ENCODE peak calls at places on chromosomes 1 and 21, in four cellular contexts. L is adrenal gland, V is K562, S is body of pancreas. P is an unnamed sample.

GRCh38 chr1:201374376-201374775 is 3.1 kb downstream of the TNNT2 start:
- DNase-seq in L (no peak), V (no peak), S (no peak), P (no peak)

GRCh38 chr1:203129501-203130231 is 2.1 kb downstream of the ADORA1 start:
- DNase-seq in L (peak), V (no peak), S (peak), P (no peak)

GRCh38 chr21:45584786-45585185 is 42.5 kb upstream of the SLC19A1 start:
- DNase-seq in L (peak), V (no peak), S (no peak), P (no peak)

GRCh38 chr1:39158330-39159086 is 46.0 kb upstream of the MACF1 start:
- DNase-seq in L (no peak), V (peak), S (peak), P (no peak)

GRCh38 chr1:239563680-239564079 is 177.3 kb downstream of the CHRM3 start:
- DNase-seq in L (no peak), V (no peak), S (no peak), P (no peak)

GRCh38 chr1:77316006-77316405 is 34.2 kb downstream of the AK5 start:
- DNase-seq in L (no peak), V (no peak), S (no peak), P (no peak)

GRCh38 chr1:146007048-146007784 is 10.8 kb upstream of the TXNIP start:
- DNase-seq in L (peak), V (peak), S (peak), P (peak)

GRCh38 chr1:181558416-181558815 is 75.1 kb downstream of the CACNA1E start:
- DNase-seq in L (no peak), V (no peak), S (no peak), P (no peak)

GRCh38 chr1:188425687-188426086 is 1596.9 kb downstream of the PLA2G4A start:
- DNase-seq in L (no peak), V (no peak), S (no peak), P (no peak)

GRCh38 chr1:202031796-202032195 is 21.4 kb downstream of the ELF3 start:
- DNase-seq in L (no peak), V (no peak), S (no peak), P (no peak)

GRCh38 chr1:173400387-173400995 is 76.6 kb upstream of the PRDX6 start:
- DNase-seq in L (no peak), V (no peak), S (no peak), P (no peak)

GRCh38 chr1:229822026-229822425 is 196.0 kb downstream of the URB2 start:
- DNase-seq in L (no peak), V (no peak), S (no peak), P (no peak)

GRCh38 chr1:56064705-56065104 is 514.7 kb downstream of the PLPP3 start:
- DNase-seq in L (no peak), V (no peak), S (no peak), P (no peak)

GRCh38 chr21:40516336-40516735 is 330.6 kb downstream of the DSCAM start:
- DNase-seq in L (peak), V (no peak), S (peak), P (no peak)

GRCh38 chr1:1122078-1122811 is 6.4 kb upstream of the C1orf159 start:
- DNase-seq in L (peak), V (peak), S (peak), P (peak)

GRCh38 chr1:168714012-168714411 is 15.0 kb downstream of the DPT start:
- DNase-seq in L (no peak), V (no peak), S (no peak), P (no peak)

DNA sequence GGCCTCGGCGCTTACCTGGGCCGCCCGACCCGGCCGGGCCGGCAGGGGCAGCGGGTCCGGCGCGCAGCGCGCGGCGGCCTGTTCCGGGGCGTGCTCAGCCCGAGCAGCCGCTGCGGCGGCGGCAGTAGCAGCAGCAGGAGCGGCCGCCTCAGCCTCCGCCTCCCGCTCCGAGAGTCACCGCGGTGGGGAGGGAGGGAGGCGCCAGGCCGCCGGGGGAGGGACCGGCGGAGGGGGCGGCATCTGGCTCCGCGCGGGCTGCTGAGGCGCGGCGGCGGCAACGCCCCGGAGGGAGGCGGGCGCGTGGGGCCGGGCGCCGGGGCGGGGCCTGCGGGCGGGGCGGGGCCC is at the start of gene CTNNBIP1:
- DNase-seq in L (no peak), V (no peak), S (no peak), P (no peak)
- TF ChIP-seq POLR2A in L (no peak), V (no peak), S (no peak), P (no peak)

DNA sequence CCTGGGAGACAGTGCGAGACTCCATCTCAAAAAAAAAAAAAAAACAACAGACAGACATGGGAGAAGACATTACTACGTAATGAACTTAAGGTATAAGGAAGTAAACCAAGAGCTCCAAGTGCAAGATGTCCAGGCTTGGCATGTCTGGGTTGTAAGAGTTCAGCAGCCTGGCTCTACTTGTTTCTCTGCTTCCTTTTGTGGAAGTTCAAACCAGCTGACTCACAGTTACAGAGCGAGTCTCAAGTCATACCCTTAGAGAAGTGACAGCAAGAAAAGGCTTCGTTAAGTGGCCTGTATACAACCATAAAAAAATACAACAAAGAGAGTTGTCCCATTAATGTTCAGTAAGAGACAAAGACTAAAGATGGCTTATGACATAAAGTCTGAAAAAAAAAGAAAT is 1.3 kb downstream of the RIT1 start:
- DNase-seq in L (no peak), V (no peak), S (peak), P (peak)
- TF ChIP-seq POLR2A in L (no peak), V (no peak), S (no peak), P (no peak)

GRCh38 chr21:43981871-43982210 is 30.3 kb upstream of the TRAPPC10 start:
- DNase-seq in L (no peak), V (no peak), S (no peak), P (no peak)

GRCh38 chr21:43984905-43985689 is 27.0 kb upstream of the TRAPPC10 start:
- DNase-seq in L (no peak), V (no peak), S (no peak), P (no peak)

GRCh38 chr21:43982489-43983078 is 29.5 kb upstream of the TRAPPC10 start:
- DNase-seq in L (no peak), V (no peak), S (no peak), P (no peak)

GRCh38 chr21:43983860-43984420 is 28.2 kb upstream of the TRAPPC10 start:
- DNase-seq in L (no peak), V (no peak), S (no peak), P (no peak)

GRCh38 chr21:43983390-43983789 is 28.7 kb upstream of the TRAPPC10 start:
- DNase-seq in L (no peak), V (no peak), S (no peak), P (no peak)
- TF ChIP-seq POLR2A in L (no peak), V (no peak), S (no peak), P (no peak)

GRCh38 chr1:162985816-162986215 is 83.3 kb upstream of the RGS4 start:
- DNase-seq in L (no peak), V (no peak), S (no peak), P (no peak)

GRCh38 chr1:162982364-162982763 is 86.8 kb upstream of the RGS4 start:
- DNase-seq in L (no peak), V (no peak), S (no peak), P (no peak)

GRCh38 chr1:162987866-162988265 is 81.3 kb upstream of the RGS4 start:
- DNase-seq in L (no peak), V (no peak), S (no peak), P (no peak)

GRCh38 chr1:162983671-162984425 is 85.3 kb upstream of the RGS4 start:
- DNase-seq in L (no peak), V (no peak), S (no peak), P (no peak)

GRCh38 chr1:162984699-162985098 is 84.5 kb upstream of the RGS4 start:
- DNase-seq in L (no peak), V (no peak), S (no peak), P (no peak)
- TF ChIP-seq POLR2A in L (no peak), V (no peak), S (no peak), P (no peak)

DNA sequence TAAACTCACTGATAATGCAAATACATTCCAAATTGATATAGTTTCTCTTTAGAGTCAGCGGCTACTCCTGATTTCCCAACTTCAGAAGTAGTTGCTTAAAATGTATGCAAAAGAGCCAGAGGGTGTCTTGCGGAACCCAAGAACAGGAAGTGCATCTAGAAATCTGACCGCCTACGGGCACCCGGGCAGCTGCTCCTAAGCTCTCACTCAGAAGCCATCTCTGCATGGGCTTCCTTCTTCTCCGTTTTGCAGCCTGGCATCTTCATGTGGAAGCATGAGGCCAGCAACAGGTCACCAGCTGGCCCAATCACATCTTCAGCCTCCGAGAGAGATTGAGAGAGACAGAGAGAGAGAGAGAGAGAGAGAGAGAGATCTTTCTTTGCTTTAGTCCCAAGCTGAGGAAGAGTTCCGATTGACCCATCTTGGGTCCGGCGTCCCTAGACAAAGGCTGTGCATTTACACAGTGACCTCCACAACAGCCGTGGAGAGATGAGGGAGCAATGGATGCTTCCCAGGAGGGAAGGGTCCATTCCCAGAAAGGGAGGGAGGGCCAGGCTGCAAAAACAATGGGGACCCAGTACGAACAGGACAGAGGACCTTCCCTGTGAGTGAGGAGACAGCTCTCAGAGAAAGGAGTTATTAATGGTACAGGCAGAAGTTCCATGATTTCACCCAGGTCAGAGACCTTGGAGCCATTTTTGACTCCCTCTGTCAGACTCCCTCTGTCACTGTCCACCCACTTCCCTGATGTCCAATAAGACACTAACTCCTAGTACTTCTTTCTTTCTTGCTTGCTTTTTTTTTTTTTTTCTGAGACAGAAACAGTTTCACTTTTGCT is 28.2 kb upstream of the SLC30A1 start:
- DNase-seq in L (peak), V (peak), S (peak), P (peak)
- TF ChIP-seq POLR2A in L (no peak), V (peak), S (no peak), P (no peak)